ENCODE peak calls at places on chromosome 15, in five cellular contexts. R is CD8-positive, alpha-beta T cell; N is breast epithelium; U is aorta; Z is thyroid gland. P is an unnamed sample.

GRCh38 chr15:35738370-35738769 is 192.4 kb upstream of the DPH6 start:
- DNase-seq in R (no peak), N (no peak), U (no peak), Z (no peak), P (no peak)

GRCh38 chr15:60555291-60555690 is 76.3 kb upstream of the ICE2 start:
- DNase-seq in R (no peak), N (no peak), U (no peak), Z (no peak), P (no peak)

GRCh38 chr15:100879461-100880138 is at the start of gene ALDH1A3:
- DNase-seq in R (no peak), N (no peak), U (no peak), Z (peak), P (no peak)

GRCh38 chr15:57440167-57440566 is 63.9 kb downstream of the CGNL1 start:
- DNase-seq in R (no peak), N (no peak), U (no peak), Z (no peak), P (no peak)

GRCh38 chr15:31265090-31265870 is 61.4 kb upstream of the KLF13 start:
- DNase-seq in R (no peak), N (peak), U (no peak), Z (no peak), P (no peak)

GRCh38 chr15:83306561-83306960 is 22.1 kb upstream of the BNC1 start:
- DNase-seq in R (no peak), N (no peak), U (no peak), Z (no peak), P (no peak)

GRCh38 chr15:80562846-80563245 is 132.3 kb upstream of the ABHD17C start:
- DNase-seq in R (no peak), N (no peak), U (no peak), Z (no peak), P (no peak)

GRCh38 chr15:77846360-77846759 is 213.6 kb upstream of the LINGO1 start:
- DNase-seq in R (no peak), N (no peak), U (no peak), Z (no peak), P (no peak)

GRCh38 chr15:87123676-87124382 is 1044.2 kb downstream of the AGBL1 start:
- DNase-seq in R (no peak), N (no peak), U (no peak), Z (no peak), P (no peak)

GRCh38 chr15:42704492-42704926 is 32.4 kb downstream of the CDAN1 start:
- DNase-seq in R (peak), N (peak), U (peak), Z (peak), P (peak)

GRCh38 chr15:66826504-66826903 is 124.5 kb downstream of the SMAD6 start:
- DNase-seq in R (no peak), N (no peak), U (no peak), Z (no peak), P (no peak)

GRCh38 chr15:33641069-33641468 is 327.2 kb upstream of the CHRM5 start:
- DNase-seq in R (no peak), N (no peak), U (no peak), Z (no peak), P (no peak)

GRCh38 chr15:98896002-98896721 is 111.4 kb downstream of the PGPEP1L start:
- DNase-seq in R (no peak), N (no peak), U (no peak), Z (no peak), P (no peak)

GRCh38 chr15:100234158-100235029 is 107.4 kb downstream of the ADAMTS17 start:
- DNase-seq in R (no peak), N (no peak), U (no peak), Z (no peak), P (no peak)

GRCh38 chr15:51917493-51917892 is 54.1 kb downstream of the LEO1 start:
- DNase-seq in R (no peak), N (no peak), U (no peak), Z (peak), P (no peak)

GRCh38 chr15:47997170-47997569 is 123.6 kb upstream of the SLC24A5 start:
- DNase-seq in R (no peak), N (no peak), U (no peak), Z (no peak), P (no peak)

GRCh38 chr15:76310470-76311070 is 699 bp downstream of the ETFA start:
- DNase-seq in R (no peak), N (no peak), U (peak), Z (peak), P (no peak)

GRCh38 chr15:101091080-101092017 is 160.5 kb downstream of the CHSY1 start:
- DNase-seq in R (no peak), N (no peak), U (peak), Z (no peak), P (no peak)

GRCh38 chr15:80609512-80609946 is 85.6 kb upstream of the ABHD17C start:
- DNase-seq in R (no peak), N (no peak), U (no peak), Z (no peak), P (no peak)

GRCh38 chr15:51688863-51689262 is 7.6 kb downstream of the SCG3 start:
- DNase-seq in R (no peak), N (no peak), U (no peak), Z (no peak), P (no peak)

GRCh38 chr15:99507016-99507731 is 58.6 kb upstream of the MEF2A start:
- DNase-seq in R (no peak), N (no peak), U (no peak), Z (no peak), P (no peak)

GRCh38 chr15:32877201-32877600 is 159.4 kb downstream of the GREM1 start:
- DNase-seq in R (no peak), N (no peak), U (no peak), Z (no peak), P (no peak)

GRCh38 chr15:51726302-51727073 is 11.0 kb downstream of the LYSMD2 start:
- DNase-seq in R (no peak), N (no peak), U (no peak), Z (peak), P (peak)

GRCh38 chr15:56428821-56429458 is 36.0 kb downstream of the MNS1 start:
- DNase-seq in R (no peak), N (no peak), U (no peak), Z (no peak), P (no peak)

GRCh38 chr15:68774120-68774519 is 46.6 kb downstream of the ANP32A start:
- DNase-seq in R (no peak), N (no peak), U (no peak), Z (no peak), P (no peak)

GRCh38 chr15:77497108-77497737 is 76.5 kb downstream of the HMG20A start:
- DNase-seq in R (no peak), N (peak), U (peak), Z (peak), P (no peak)

GRCh38 chr15:29613951-29614382 is 208.3 kb downstream of the TJP1 start:
- DNase-seq in R (no peak), N (no peak), U (no peak), Z (no peak), P (no peak)

GRCh38 chr15:57098896-57099295 is 180.5 kb downstream of the TCF12 start:
- DNase-seq in R (no peak), N (no peak), U (no peak), Z (no peak), P (no peak)

GRCh38 chr15:98187549-98187948 is 227.0 kb downstream of the ARRDC4 start:
- DNase-seq in R (no peak), N (no peak), U (no peak), Z (no peak), P (no peak)

GRCh38 chr15:76337739-76338554 is 1.4 kb downstream of the ISL2 start:
- DNase-seq in R (no peak), N (no peak), U (no peak), Z (no peak), P (no peak)

GRCh38 chr15:60507596-60508424 is 28.9 kb upstream of the ICE2 start:
- DNase-seq in R (peak), N (peak), U (no peak), Z (peak), P (peak)

GRCh38 chr15:70582143-70582945 is 181.0 kb downstream of the UACA start:
- DNase-seq in R (no peak), N (no peak), U (no peak), Z (no peak), P (no peak)

GRCh38 chr15:44394562-44394961 is 32.9 kb upstream of the CTDSPL2 start:
- DNase-seq in R (no peak), N (no peak), U (no peak), Z (no peak), P (no peak)

GRCh38 chr15:37032091-37032775 is 68.1 kb downstream of the MEIS2 start:
- DNase-seq in R (no peak), N (no peak), U (no peak), Z (no peak), P (no peak)

GRCh38 chr15:37035349-37035748 is 65.0 kb downstream of the MEIS2 start:
- DNase-seq in R (no peak), N (no peak), U (no peak), Z (no peak), P (no peak)

GRCh38 chr15:37034835-37035234 is 65.5 kb downstream of the MEIS2 start:
- DNase-seq in R (no peak), N (no peak), U (no peak), Z (no peak), P (no peak)

GRCh38 chr15:37037256-37037655 is 63.1 kb downstream of the MEIS2 start:
- DNase-seq in R (no peak), N (no peak), U (no peak), Z (no peak), P (no peak)

GRCh38 chr15:37034392-37034791 is 66.0 kb downstream of the MEIS2 start:
- DNase-seq in R (no peak), N (no peak), U (no peak), Z (no peak), P (no peak)
- H3K27ac ChIP-seq in R (no peak), N (no peak), U (no peak), Z (no peak), P (no peak)

GRCh38 chr15:84658788-84659411 is 901 bp upstream of the NMB start:
- DNase-seq in R (no peak), N (no peak), U (no peak), Z (no peak), P (no peak)
- H3K4me3 ChIP-seq in R (peak), N (peak), U (no peak), Z (no peak), P (no peak)

GRCh38 chr15:58440922-58441321 is 9.1 kb downstream of the LIPC start:
- DNase-seq in R (no peak), N (no peak), U (no peak), Z (peak), P (no peak)
- H3K27ac ChIP-seq in R (no peak), N (peak), U (no peak), Z (peak), P (no peak)

DNA sequence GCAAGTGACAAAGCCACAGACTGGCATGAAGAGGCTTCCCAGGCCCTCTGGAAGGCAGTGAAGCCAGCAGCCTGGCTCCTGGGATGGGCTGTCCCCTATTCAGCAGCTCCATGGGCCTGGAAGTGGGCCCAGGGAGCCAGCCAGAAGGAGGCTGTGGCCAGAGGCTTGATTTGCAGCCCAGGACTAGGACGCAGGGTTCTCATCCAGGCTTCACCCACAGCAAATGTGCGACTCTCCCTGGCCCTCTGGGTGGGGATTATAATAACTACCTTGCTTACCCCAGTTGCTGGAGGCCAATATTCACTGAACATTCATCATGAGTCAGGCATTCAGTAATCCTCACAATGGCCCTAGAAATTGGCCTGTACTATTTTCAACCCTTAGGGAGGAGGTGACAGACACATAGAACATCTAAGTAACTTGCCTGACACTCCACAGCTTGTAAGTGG is 24.6 kb upstream of the SRP14 start:
- DNase-seq in R (no peak), N (no peak), U (no peak), Z (peak), P (no peak)
- H3K4me3 ChIP-seq in R (no peak), N (no peak), U (no peak), Z (no peak), P (no peak)